ENCODE peak calls at places on chromosomes 16 and 17, in eight cellular contexts. K is activated T-helper 9 cell treated with anti-CD3 and anti-CD28 coated beads, Interleukin-2, amount 50 U/mL, for 16 hours; Q is T-helper 9 cell; B is body of pancreas; N is GM12892; E is GM03348; A is RPMI8226; R is stimulated activated CD8-positive, alpha-beta memory T cell treated with anti-CD3 and anti-CD28 coated beads, Interleukin-4, amount 100 ng/mL, for 4 hours. C is an unnamed sample.

GRCh38 chr16:57985204-57986121 is 14.5 kb upstream of the CNGB1 start:
- DNase-seq in E (no peak), R (no peak), K (no peak), A (peak), N (peak), Q (no peak), B (no peak), C (no peak)

GRCh38 chr17:18951941-18952842 is at the start of gene SLC5A10:
- DNase-seq in E (no peak), K (no peak), A (no peak), B (no peak), N (peak), R (no peak), Q (no peak), C (no peak)

GRCh38 chr16:13391337-13391736 is 489.9 kb downstream of the SHISA9 start:
- DNase-seq in B (no peak), K (no peak), E (no peak), N (no peak), R (no peak), A (no peak), Q (no peak), C (no peak)

GRCh38 chr17:80780381-80781187 is 211.1 kb upstream of the CHMP6 start:
- DNase-seq in K (no peak), A (no peak), E (no peak), N (peak), R (no peak), B (no peak), Q (no peak), C (no peak)

GRCh38 chr17:9824094-9824493 is 1.6 kb upstream of the GLP2R start:
- DNase-seq in B (no peak), A (no peak), K (no peak), E (no peak), Q (no peak), R (no peak), N (no peak), C (no peak)

GRCh38 chr16:48912360-48912759 is 302.4 kb upstream of the N4BP1 start:
- DNase-seq in K (no peak), E (no peak), R (no peak), B (no peak), N (no peak), A (no peak), Q (no peak), C (no peak)

GRCh38 chr16:68400924-68401460 is 47.3 kb downstream of the SMPD3 start:
- DNase-seq in Q (no peak), K (no peak), B (no peak), A (no peak), N (no peak), E (no peak), R (no peak), C (no peak)

GRCh38 chr16:55832788-55833583 is at the start of gene CES1:
- DNase-seq in R (no peak), A (no peak), K (no peak), B (peak), E (no peak), N (no peak), Q (no peak), C (no peak)

GRCh38 chr16:88475037-88475436 is 22.0 kb downstream of the ZFPM1 start:
- DNase-seq in Q (no peak), N (no peak), B (no peak), E (no peak), A (no peak), K (no peak), R (no peak), C (no peak)

GRCh38 chr17:73069164-73069774 is 23.2 kb downstream of the SLC39A11 start:
- DNase-seq in E (no peak), Q (no peak), K (no peak), A (no peak), B (no peak), R (no peak), N (no peak), C (no peak)

GRCh38 chr16:24771779-24772157 is 42.3 kb downstream of the TNRC6A start:
- DNase-seq in Q (no peak), B (peak), A (no peak), N (no peak), K (no peak), R (no peak), E (no peak), C (no peak)

GRCh38 chr16:85441189-85441889 is 171.8 kb upstream of the GSE1 start:
- DNase-seq in B (no peak), K (no peak), R (no peak), A (peak), Q (no peak), E (no peak), N (no peak), C (no peak)

GRCh38 chr16:2748757-2749455 is 3.5 kb upstream of the SRRM2 start:
- DNase-seq in R (no peak), A (no peak), E (no peak), N (no peak), B (peak), K (no peak), Q (no peak), C (no peak)

GRCh38 chr17:489758-490329 is 137.2 kb upstream of the RPH3AL start:
- DNase-seq in K (peak), A (no peak), N (peak), Q (peak), B (no peak), E (peak), R (no peak), C (no peak)

GRCh38 chr17:60832206-60832605 is 154.6 kb downstream of the BCAS3 start:
- DNase-seq in B (no peak), E (peak), K (no peak), N (no peak), A (no peak), Q (no peak), R (no peak), C (no peak)

GRCh38 chr16:12763517-12763916 is 40.2 kb downstream of the CPPED1 start:
- DNase-seq in N (no peak), Q (no peak), K (no peak), A (no peak), R (no peak), E (no peak), B (no peak), C (no peak)

GRCh38 chr16:57556941-57557541 is 14.6 kb downstream of the ADGRG5 start:
- DNase-seq in N (no peak), R (no peak), K (no peak), Q (no peak), B (no peak), E (no peak), A (no peak), C (no peak)